ENCODE peak calls at places on chromosomes 1 and 21, in seven cellular contexts. V is neural progenitor cell, E is pancreas, A is upper lobe of right lung, X is omental fat pad, Y is AG04449, J is keratinocyte. D is an unnamed sample.

GRCh38 chr1:179814513-179814838 is 63.1 kb downstream of the TOR1AIP2 start:
- DNase-seq in V (no peak), E (peak; percentile 64), A (peak; percentile 80), X (no peak), Y (no peak), J (no peak), D (no peak)

GRCh38 chr21:31279986-31280385 is 64.1 kb downstream of the TIAM1 start:
- DNase-seq in V (no peak), E (no peak), A (no peak), X (no peak), Y (no peak), J (no peak), D (no peak)

GRCh38 chr1:157201767-157202166 is 63.6 kb upstream of the ETV3 start:
- DNase-seq in V (no peak), E (no peak), A (no peak), X (no peak), Y (no peak), J (no peak), D (no peak)

GRCh38 chr21:35927262-35927661 is 133.1 kb downstream of the SETD4 start:
- DNase-seq in V (no peak), E (no peak), A (no peak), X (no peak), Y (no peak), J (no peak), D (no peak)

GRCh38 chr1:229124471-229125198 is 146.3 kb upstream of the RAB4A start:
- DNase-seq in V (no peak), E (no peak), A (no peak), X (no peak), Y (no peak), J (no peak), D (no peak)

GRCh38 chr1:6099787-6100765 is 54.4 kb downstream of the KCNAB2 start:
- DNase-seq in V (no peak), E (peak; percentile 20), A (peak; percentile 63), X (no peak), Y (no peak), J (no peak), D (no peak)

GRCh38 chr1:20164694-20165202 is 21.1 kb upstream of the UBXN10 start:
- DNase-seq in V (no peak), E (no peak), A (no peak), X (no peak), Y (no peak), J (no peak), D (no peak)

GRCh38 chr1:245091818-245092637 is 62.8 kb upstream of the KIF26B start:
- DNase-seq in V (no peak), E (no peak), A (peak; percentile 70), X (no peak), Y (peak; percentile 86), J (peak; percentile 69), D (no peak)

GRCh38 chr1:11951901-11952300 is 17.4 kb downstream of the PLOD1 start:
- DNase-seq in V (no peak), E (no peak), A (no peak), X (no peak), Y (no peak), J (no peak), D (no peak)

GRCh38 chr1:111290640-111291039 is at the start of gene CHIA:
- DNase-seq in V (no peak), E (no peak), A (no peak), X (no peak), Y (no peak), J (no peak), D (no peak)

GRCh38 chr1:224267922-224268321 is 62.0 kb downstream of the NVL start:
- DNase-seq in V (no peak), E (no peak), A (no peak), X (no peak), Y (no peak), J (no peak), D (no peak)

GRCh38 chr1:1200876-1201810 is 5.2 kb downstream of the TNFRSF18 start:
- DNase-seq in V (peak; percentile 72), E (peak; percentile 51), A (peak; percentile 81), X (peak; percentile 52), Y (no peak), J (no peak), D (peak; percentile 93)

GRCh38 chr1:38571726-38572125 is 287.8 kb downstream of the RRAGC start:
- DNase-seq in V (no peak), E (no peak), A (no peak), X (no peak), Y (no peak), J (no peak), D (no peak)

GRCh38 chr1:84715620-84716019 is 25.4 kb upstream of the SSX2IP start:
- DNase-seq in V (peak; percentile 77), E (no peak), A (no peak), X (no peak), Y (no peak), J (no peak), D (no peak)

GRCh38 chr1:155940993-155941844 is at the start of gene RXFP4:
- DNase-seq in V (no peak), E (no peak), A (peak; percentile 82), X (no peak), Y (no peak), J (no peak), D (no peak)

GRCh38 chr21:36068748-36069398 is 951 bp upstream of the CBR1 start:
- DNase-seq in V (no peak), E (no peak), A (no peak), X (no peak), Y (no peak), J (no peak), D (no peak)

GRCh38 chr1:86704972-86705632 is 726 bp downstream of the SH3GLB1 start:
- DNase-seq in V (peak; percentile 75), E (peak; percentile 59), A (no peak), X (no peak), Y (no peak), J (no peak), D (peak; percentile 56)

GRCh38 chr1:11842154-11843041 is 5.2 kb downstream of the NPPA start:
- DNase-seq in V (no peak), E (no peak), A (no peak), X (no peak), Y (no peak), J (no peak), D (no peak)

GRCh38 chr1:19643602-19644419 is at the start of gene NBL1:
- DNase-seq in V (peak; percentile 63), E (peak; percentile 56), A (no peak), X (no peak), Y (no peak), J (no peak), D (peak; percentile 64)

GRCh38 chr1:21270086-21270689 is 20.1 kb downstream of the ECE1 start:
- DNase-seq in V (peak; percentile 87), E (peak; percentile 86), A (peak; percentile 86), X (peak; percentile 82), Y (no peak), J (no peak), D (peak; percentile 69)

GRCh38 chr1:183739640-183740385 is 65.1 kb upstream of the RGL1 start:
- DNase-seq in V (no peak), E (no peak), A (no peak), X (no peak), Y (no peak), J (no peak), D (no peak)

GRCh38 chr1:184771190-184771691 is 16.6 kb upstream of the EDEM3 start:
- DNase-seq in V (peak; percentile 23), E (no peak), A (no peak), X (no peak), Y (no peak), J (no peak), D (no peak)

GRCh38 chr1:49651136-49651535 is 372.6 kb downstream of the AGBL4 start:
- DNase-seq in V (no peak), E (no peak), A (no peak), X (no peak), Y (no peak), J (no peak), D (no peak)
- TF ChIP-seq CTCF in V (no peak), E (no peak), A (no peak), X (no peak), Y (no peak), J (no peak), D (no peak)

DNA sequence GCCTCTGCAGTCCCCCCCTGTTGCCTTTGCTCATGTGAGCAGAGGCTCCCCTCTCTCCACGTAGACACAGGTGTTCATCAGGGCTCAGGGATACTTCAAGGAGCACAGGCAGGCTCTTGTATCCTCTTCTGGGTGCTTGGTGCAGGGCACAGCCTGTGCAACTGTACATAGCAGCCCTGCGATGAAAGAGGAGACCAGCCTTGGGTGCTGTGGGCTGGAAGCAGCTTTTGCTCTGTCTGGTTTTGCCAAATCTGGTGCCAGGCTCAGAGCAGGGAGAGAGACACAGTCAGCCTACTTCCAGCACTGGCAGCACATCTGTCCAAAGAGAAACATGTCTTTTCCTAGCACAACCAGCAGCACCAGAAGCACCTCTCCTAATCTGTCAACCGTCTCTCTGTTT is 132.1 kb downstream of the ETS2 start:
- DNase-seq in V (no peak), E (no peak), A (no peak), X (no peak), Y (no peak), J (no peak), D (no peak)
- TF ChIP-seq CTCF in V (no peak), E (no peak), A (no peak), X (no peak), Y (no peak), J (no peak), D (no peak)

DNA sequence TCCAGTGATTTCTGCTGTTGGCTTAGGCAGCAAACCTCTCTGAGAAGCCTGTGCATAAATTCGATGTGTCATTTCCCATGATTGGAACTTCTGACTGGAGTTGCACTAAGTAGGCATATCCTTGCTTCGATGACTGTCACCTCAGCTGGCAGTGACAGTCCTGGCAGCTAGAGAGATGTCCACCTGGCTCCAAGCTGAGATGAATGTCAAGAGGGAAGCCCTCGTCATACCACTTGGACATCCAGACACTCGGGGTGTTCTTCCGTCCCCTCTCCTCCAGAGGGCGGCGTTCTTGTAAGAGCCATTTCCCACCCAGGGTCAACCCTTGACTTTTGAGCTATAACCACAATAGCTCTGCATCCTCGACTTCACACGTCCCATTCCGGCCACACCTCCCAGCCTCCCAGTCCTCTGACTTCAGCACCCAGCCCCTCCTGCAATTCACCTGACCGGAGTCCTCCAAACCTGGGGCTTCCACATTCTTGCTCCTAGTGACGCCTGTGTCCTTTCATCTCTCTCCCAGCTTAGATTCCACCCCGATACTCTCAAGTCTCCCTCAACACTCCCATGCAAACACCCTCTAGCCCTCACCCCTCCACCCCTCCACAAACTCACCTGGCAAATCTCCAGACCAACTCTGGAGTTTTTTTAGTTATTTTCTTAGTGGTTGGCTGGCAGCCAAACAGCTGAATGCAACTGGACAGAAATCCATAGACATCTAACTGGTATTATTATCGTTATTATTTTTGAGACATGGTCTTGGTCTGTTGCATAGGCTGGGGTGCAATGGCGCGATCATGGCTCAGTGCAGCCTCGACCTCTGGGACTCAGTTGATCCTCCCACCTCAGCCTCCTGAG is 17.4 kb downstream of the CA6 start:
- DNase-seq in V (peak; percentile 76), E (no peak), A (peak; percentile 78), X (no peak), Y (no peak), J (peak; percentile 4), D (no peak)
- TF ChIP-seq CTCF in V (peak; percentile 60), E (no peak), A (peak; percentile 42), X (no peak), Y (peak; percentile 37), J (peak; percentile 58), D (no peak)

DNA sequence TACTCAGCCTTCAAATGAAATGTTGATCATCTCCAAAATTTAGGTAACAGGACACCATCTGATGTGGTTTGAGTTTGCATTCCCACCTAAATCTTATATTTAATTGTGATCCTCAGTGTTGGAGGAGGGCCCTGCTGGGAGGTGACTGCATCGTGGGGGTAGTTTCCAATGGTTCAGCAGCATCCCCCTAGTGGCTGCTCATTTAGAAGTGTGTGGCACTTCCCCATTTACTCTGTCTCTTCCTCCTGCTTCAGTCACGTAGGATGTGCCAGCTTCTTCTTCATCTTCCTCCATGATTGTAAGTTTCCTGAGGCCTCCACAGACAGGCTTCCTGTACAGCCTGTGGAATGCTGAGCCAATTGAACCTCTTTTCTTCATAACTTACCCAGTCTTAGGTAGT is 731.2 kb downstream of the USP25 start:
- DNase-seq in V (no peak), E (no peak), A (no peak), X (no peak), Y (no peak), J (no peak), D (no peak)
- TF ChIP-seq CTCF in V (peak; percentile 29), E (no peak), A (no peak), X (no peak), Y (no peak), J (no peak), D (no peak)

D was measured in natural killer cell.